ENCODE peak calls at places on chromosome 14, in five cellular contexts. P is aorta, T is MCF 10A, K is MM.1S, F is anterior cingulate cortex. J is an unnamed sample.

GRCh38 chr14:59020382-59020781 is 168.1 kb upstream of the DAAM1 start:
- DNase-seq in P (no peak), T (peak; percentile 41), K (no peak), F (no peak), J (peak; percentile 46)

GRCh38 chr14:90715495-90715894 is 100.7 kb downstream of the TTC7B start:
- DNase-seq in P (no peak), T (no peak), K (no peak), F (no peak), J (no peak)

GRCh38 chr14:99177876-99178630 is 93.9 kb downstream of the BCL11B start:
- DNase-seq in P (no peak), T (no peak), K (no peak), F (no peak), J (no peak)

GRCh38 chr14:100896369-100897060 is 7.0 kb downstream of the RTL1 start:
- DNase-seq in P (no peak), T (no peak), K (no peak), F (no peak), J (no peak)

GRCh38 chr14:93655078-93655750 is 133.1 kb downstream of the PRIMA1 start:
- DNase-seq in P (no peak), T (peak; percentile 72), K (peak; percentile 34), F (peak; percentile 39), J (peak; percentile 52)

GRCh38 chr14:103056322-103057027 is 874 bp downstream of the CDC42BPB start:
- DNase-seq in P (peak; percentile 81), T (peak; percentile 52), K (no peak), F (no peak), J (peak; percentile 28)

GRCh38 chr14:20627337-20628032 is 14.0 kb downstream of the OR6S1 start:
- DNase-seq in P (no peak), T (peak; percentile 61), K (no peak), F (no peak), J (no peak)

GRCh38 chr14:104305511-104306449 is 167.4 kb downstream of the KIF26A start:
- DNase-seq in P (peak; percentile 18), T (no peak), K (no peak), F (no peak), J (no peak)

GRCh38 chr14:81157431-81157830 is 63.3 kb downstream of the GTF2A1 start:
- DNase-seq in P (no peak), T (no peak), K (no peak), F (no peak), J (no peak)

GRCh38 chr14:32702571-32702970 is 236.1 kb upstream of the NPAS3 start:
- DNase-seq in P (peak; percentile 75), T (no peak), K (peak; percentile 48), F (peak; percentile 76), J (no peak)

GRCh38 chr14:73753043-73753886 is 39.1 kb upstream of the PNMA1 start:
- DNase-seq in P (peak; percentile 69), T (no peak), K (no peak), F (no peak), J (peak; percentile 91)

GRCh38 chr14:104586832-104587620 is 7.5 kb downstream of the C14orf180 start:
- DNase-seq in P (peak; percentile 79), T (no peak), K (no peak), F (peak; percentile 42), J (no peak)

GRCh38 chr14:104510794-104511611 is 68.6 kb upstream of the C14orf180 start:
- DNase-seq in P (no peak), T (peak; percentile 9), K (no peak), F (peak; percentile 70), J (no peak)

GRCh38 chr14:96464136-96464535 is 38.0 kb upstream of the PAPOLA start:
- DNase-seq in P (no peak), T (no peak), K (no peak), F (no peak), J (no peak)

GRCh38 chr14:72701610-72702009 is 192.3 kb downstream of the DPF3 start:
- DNase-seq in P (peak; percentile 76), T (no peak), K (no peak), F (peak; percentile 12), J (no peak)

GRCh38 chr14:101743701-101744100 is 17.8 kb upstream of the PPP2R5C start:
- DNase-seq in P (no peak), T (no peak), K (no peak), F (no peak), J (no peak)

GRCh38 chr14:68104518-68104917 is 284.9 kb downstream of the RAD51B start:
- DNase-seq in P (no peak), T (no peak), K (no peak), F (no peak), J (no peak)

GRCh38 chr14:68685419-68686211 is 107.3 kb downstream of the ZFP36L1 start:
- DNase-seq in P (no peak), T (peak; percentile 91), K (peak; percentile 92), F (no peak), J (peak; percentile 31)

GRCh38 chr14:67644428-67644827 is 24.7 kb downstream of the ARG2 start:
- DNase-seq in P (no peak), T (peak; percentile 20), K (no peak), F (no peak), J (no peak)

GRCh38 chr14:73250317-73250713 is 13.0 kb downstream of the PAPLN start:
- DNase-seq in P (peak; percentile 21), T (no peak), K (no peak), F (no peak), J (no peak)

GRCh38 chr14:50396636-50397460 is at the start of gene CDKL1:
- DNase-seq in P (peak; percentile 73), T (peak; percentile 76), K (no peak), F (peak; percentile 58), J (peak; percentile 75)

GRCh38 chr14:75794615-75795038 is 133.6 kb downstream of the TTLL5 start:
- DNase-seq in P (no peak), T (peak; percentile 26), K (no peak), F (no peak), J (peak; percentile 40)

GRCh38 chr14:81868172-81868571 is 334.5 kb upstream of the SEL1L start:
- DNase-seq in P (no peak), T (peak; percentile 3), K (no peak), F (no peak), J (peak; percentile 2)

GRCh38 chr14:49977126-49977841 is 84.4 kb downstream of the ARF6 start:
- DNase-seq in P (no peak), T (no peak), K (no peak), F (no peak), J (no peak)

GRCh38 chr14:104536942-104537612 is 42.5 kb upstream of the C14orf180 start:
- DNase-seq in P (no peak), T (peak; percentile 76), K (no peak), F (no peak), J (no peak)

GRCh38 chr14:23572841-23573240 is 5.2 kb upstream of the AP1G2 start:
- DNase-seq in P (peak; percentile 69), T (no peak), K (no peak), F (no peak), J (no peak)

GRCh38 chr14:101008196-101008595 is 104.7 kb upstream of the RTL1 start:
- DNase-seq in P (no peak), T (no peak), K (no peak), F (no peak), J (no peak)

GRCh38 chr14:96592591-96593388 is 90.6 kb downstream of the PAPOLA start:
- DNase-seq in P (no peak), T (no peak), K (peak; percentile 14), F (peak; percentile 13), J (no peak)

GRCh38 chr14:83533734-83534133 is 1996.2 kb upstream of the FLRT2 start:
- DNase-seq in P (no peak), T (no peak), K (no peak), F (no peak), J (no peak)

GRCh38 chr14:72610831-72611200 is 283.1 kb downstream of the DPF3 start:
- DNase-seq in P (no peak), T (no peak), K (no peak), F (no peak), J (no peak)

GRCh38 chr14:22319526-22320352 is 269.3 kb downstream of the DAD1 start:
- DNase-seq in P (peak; percentile 56), T (peak; percentile 62), K (peak; percentile 50), F (peak; percentile 50), J (peak; percentile 65)

GRCh38 chr14:98594156-98594555 is 677.8 kb downstream of the BCL11B start:
- DNase-seq in P (no peak), T (no peak), K (no peak), F (no peak), J (no peak)

GRCh38 chr14:30874999-30875787 is 834 bp downstream of the COCH start:
- DNase-seq in P (no peak), T (no peak), K (no peak), F (no peak), J (no peak)

GRCh38 chr14:26531894-26532293 is 65.9 kb downstream of the NOVA1 start:
- DNase-seq in P (no peak), T (peak; percentile 30), K (no peak), F (no peak), J (peak; percentile 20)

GRCh38 chr14:41222581-41222980 is 384.1 kb upstream of the LRFN5 start:
- DNase-seq in P (no peak), T (no peak), K (no peak), F (no peak), J (no peak)

GRCh38 chr14:51950007-51950406 is 39.3 kb upstream of the RTRAF start:
- DNase-seq in P (no peak), T (no peak), K (no peak), F (no peak), J (no peak)

GRCh38 chr14:105071942-105072341 is 6.7 kb upstream of the GPR132 start:
- DNase-seq in P (peak; percentile 48), T (no peak), K (no peak), F (no peak), J (no peak)

GRCh38 chr14:74198441-74199234 is 40.6 kb upstream of the VSX2 start:
- DNase-seq in P (no peak), T (no peak), K (no peak), F (no peak), J (no peak)

GRCh38 chr14:69648480-69649414 is 37.4 kb downstream of the SUSD6 start:
- DNase-seq in P (no peak), T (peak; percentile 49), K (peak; percentile 17), F (no peak), J (no peak)

J was measured in HT-29.